ENCODE peak calls at places on chromosomes 4 and X, in four cellular contexts. R is endothelial cell, O is fibroblast of gingiva, K is epithelial cell of prostate. C is an unnamed sample.

GRCh38 chr4:2839060-2839459 is 4.6 kb upstream of the ADD1 start:
- DNase-seq in O (no peak), R (no peak), K (no peak), C (no peak)

GRCh38 chr4:72326692-72327632 is 242.1 kb downstream of the ADAMTS3 start:
- DNase-seq in K (no peak), O (peak), R (no peak), C (no peak)

GRCh38 chr4:125719987-125720386 is 405.2 kb downstream of the FAT4 start:
- DNase-seq in K (peak), R (no peak), O (peak), C (no peak)

GRCh38 chr4:158202475-158202874 is 7.8 kb upstream of the TMEM144 start:
- DNase-seq in O (no peak), K (no peak), R (no peak), C (no peak)

GRCh38 chr4:127782275-127783025 is at the start of gene HSPA4L:
- DNase-seq in K (no peak), R (peak), O (peak), C (no peak)

GRCh38 chr4:40321671-40322131 is 13.4 kb upstream of the CHRNA9 start:
- DNase-seq in O (peak), K (no peak), R (no peak), C (no peak)

GRCh38 chr4:85107553-85107952 is 141.1 kb upstream of the WDFY3 start:
- DNase-seq in K (peak), O (no peak), R (no peak), C (no peak)

GRCh38 chr4:128288689-128289106 is 1.1 kb upstream of the PGRMC2 start:
- DNase-seq in R (peak), K (peak), O (no peak), C (no peak)

GRCh38 chr4:164320847-164321246 is 433.1 kb upstream of the SMIM31 start:
- DNase-seq in K (no peak), O (no peak), R (no peak), C (no peak)

GRCh38 chr4:101290651-101291050 is 56.7 kb downstream of the PPP3CA start:
- DNase-seq in O (no peak), R (no peak), K (no peak), C (no peak)

GRCh38 chr4:182018691-182019090 is 224.5 kb upstream of the TENM3 start:
- DNase-seq in R (no peak), O (no peak), K (no peak), C (no peak)

GRCh38 chr4:184472540-184473264 is 1.6 kb downstream of the IRF2 start:
- DNase-seq in R (peak), O (peak), K (no peak), C (no peak)

GRCh38 chrX:43882294-43882681 is at the start of gene MAOB:
- DNase-seq in O (no peak), K (no peak), R (peak), C (no peak)

GRCh38 chr4:141768954-141769353 is 132.6 kb downstream of the IL15 start:
- DNase-seq in R (no peak), O (peak), K (no peak), C (no peak)

GRCh38 chrX:70134116-70134477 is 850 bp downstream of the IGBP1 start:
- DNase-seq in O (peak), K (no peak), R (peak), C (no peak)

GRCh38 chrX:19097553-19097952 is 24.7 kb downstream of the ADGRG2 start:
- DNase-seq in R (no peak), O (no peak), K (no peak), C (no peak)

GRCh38 chr4:3030551-3031356 is 43.6 kb downstream of the HTT-AS start:
- DNase-seq in K (no peak), R (no peak), O (no peak), C (no peak)

GRCh38 chrX:133674726-133675470 is 259.6 kb upstream of the GPC4 start:
- DNase-seq in R (no peak), K (peak), O (no peak), C (no peak)

GRCh38 chr4:142030010-142030409 is 393.6 kb downstream of the IL15 start:
- DNase-seq in K (no peak), R (no peak), O (no peak), C (no peak)

GRCh38 chr4:108821056-108821925 is 58.4 kb upstream of the ETNPPL start:
- DNase-seq in R (no peak), O (peak), K (no peak), C (no peak)

GRCh38 chr4:164058775-164059174 is 564.3 kb downstream of the TMA16 start:
- DNase-seq in R (no peak), O (no peak), K (no peak), C (no peak)

GRCh38 chr4:163554870-163555465 is 60.5 kb downstream of the TMA16 start:
- DNase-seq in R (no peak), K (no peak), O (no peak), C (no peak)

GRCh38 chrX:111052478-111052877 is 43.5 kb upstream of the PAK3 start:
- DNase-seq in K (no peak), O (no peak), R (no peak), C (no peak)

C was measured in keratinocyte.